ENCODE peak calls at places on chromosomes 1 and 21, in eight cellular contexts. Y is ELF-1; R is AG08395; V is SK-N-MC; H is 8988T; C is K562; G is stimulated activated naive CD4-positive, alpha-beta T cell; E is hepatocyte. D is an unnamed sample.

GRCh38 chr1:40978886-40979240 is 633 bp upstream of the CTPS1 start:
- DNase-seq in Y (no peak), C (no peak), G (no peak), E (no peak), R (no peak), V (no peak), H (no peak), D (no peak)

GRCh38 chr1:2999571-2999970 is 21.7 kb upstream of the ACTRT2 start:
- DNase-seq in G (no peak), R (no peak), C (no peak), H (no peak), Y (no peak), V (no peak), E (no peak), D (no peak)

GRCh38 chr1:226723640-226724532 is 15.2 kb downstream of the ITPKB start:
- DNase-seq in Y (peak), E (peak), C (peak), G (no peak), V (no peak), H (no peak), R (peak), D (peak)

GRCh38 chr1:189637041-189637440 is 840.6 kb downstream of the BRINP3 start:
- DNase-seq in R (no peak), E (no peak), Y (no peak), C (no peak), H (no peak), G (no peak), V (no peak), D (no peak)

GRCh38 chr1:172019971-172020370 is 178.7 kb downstream of the DNM3 start:
- DNase-seq in H (no peak), Y (no peak), V (no peak), C (no peak), R (no peak), G (no peak), E (no peak), D (no peak)

GRCh38 chr1:9844746-9845145 is 21.0 kb upstream of the CLSTN1 start:
- DNase-seq in Y (no peak), R (no peak), E (no peak), G (no peak), V (no peak), H (no peak), C (no peak), D (no peak)

GRCh38 chr1:84896279-84896678 is 3.3 kb upstream of the LPAR3 start:
- DNase-seq in R (no peak), H (no peak), E (no peak), Y (no peak), G (no peak), V (no peak), C (no peak), D (no peak)

GRCh38 chr1:96554364-96554763 is 167.2 kb upstream of the PTBP2 start:
- DNase-seq in Y (no peak), E (no peak), V (no peak), C (no peak), H (no peak), G (no peak), R (no peak), D (no peak)

GRCh38 chr1:228164561-228165371 is 838 bp upstream of the IBA57 start:
- DNase-seq in E (no peak), C (no peak), R (no peak), V (no peak), H (no peak), Y (no peak), G (no peak), D (no peak)

GRCh38 chr1:91529856-91530255 is 29.2 kb downstream of the CDC7 start:
- DNase-seq in V (no peak), H (no peak), C (no peak), G (no peak), E (no peak), Y (no peak), R (peak), D (no peak)

GRCh38 chr1:62800825-62801306 is 16.9 kb downstream of the ATG4C start:
- DNase-seq in E (no peak), C (no peak), H (no peak), V (peak), R (no peak), G (no peak), Y (no peak), D (no peak)

GRCh38 chr1:30095451-30096025 is 627.8 kb downstream of the MATN1 start:
- DNase-seq in Y (no peak), C (no peak), V (no peak), G (no peak), R (no peak), H (no peak), E (no peak), D (peak)

GRCh38 chr1:27405074-27405473 is 12.7 kb downstream of the GPR3 start:
- DNase-seq in H (no peak), C (no peak), E (no peak), R (peak), G (no peak), V (no peak), Y (peak), D (peak)

GRCh38 chr21:34595457-34595856 is 19.5 kb downstream of the RCAN1 start:
- DNase-seq in C (no peak), V (no peak), E (peak), R (no peak), G (no peak), Y (no peak), H (no peak), D (no peak)

GRCh38 chr1:232915212-232915611 is 35.2 kb upstream of the NTPCR start:
- DNase-seq in H (no peak), G (no peak), V (no peak), E (no peak), R (no peak), C (no peak), Y (no peak), D (no peak)

GRCh38 chr1:234495231-234495990 is 16.4 kb upstream of the TARBP1 start:
- DNase-seq in V (no peak), Y (peak), C (no peak), H (no peak), G (no peak), R (peak), E (peak), D (no peak)

GRCh38 chr1:83508485-83509151 is 490.3 kb downstream of the TTLL7 start:
- DNase-seq in V (peak), C (no peak), E (peak), R (peak), H (no peak), Y (peak), G (no peak), D (no peak)

GRCh38 chr1:248611883-248612282 is 14.4 kb upstream of the OR2T10 start:
- DNase-seq in H (no peak), V (no peak), Y (no peak), E (no peak), R (no peak), C (no peak), G (no peak), D (no peak)

GRCh38 chr1:2980849-2981248 is 40.4 kb upstream of the ACTRT2 start:
- DNase-seq in G (no peak), H (no peak), Y (no peak), V (no peak), R (no peak), E (no peak), C (no peak), D (no peak)

GRCh38 chr21:44528634-44528995 is 11.4 kb downstream of the KRTAP10-1 start:
- DNase-seq in E (no peak), G (no peak), V (no peak), R (no peak), H (no peak), C (no peak), Y (no peak), D (peak)

GRCh38 chr1:91575909-91576519 is 75.4 kb downstream of the CDC7 start:
- DNase-seq in V (no peak), C (no peak), G (no peak), E (no peak), H (no peak), Y (no peak), R (no peak), D (no peak)

GRCh38 chr21:33848252-33848953 is 67.2 kb downstream of the ATP5PO start:
- DNase-seq in Y (peak), V (no peak), E (no peak), H (no peak), C (no peak), G (no peak), R (no peak), D (no peak)

GRCh38 chr1:21174638-21175323 is 1.9 kb downstream of the EIF4G3 start:
- DNase-seq in E (no peak), C (no peak), G (no peak), H (no peak), Y (no peak), R (peak), V (no peak), D (no peak)

GRCh38 chr1:53410100-53410541 is 49.1 kb upstream of the DMRTB1 start:
- DNase-seq in E (no peak), V (no peak), C (no peak), H (no peak), R (no peak), G (no peak), Y (peak), D (peak)

GRCh38 chr1:85278853-85279314 is 2.5 kb upstream of the BCL10 start:
- DNase-seq in E (peak), R (peak), G (no peak), H (no peak), Y (no peak), C (peak), V (no peak), D (no peak)

GRCh38 chr1:32592953-32593352 is 53.7 kb downstream of the ZBTB8A start:
- DNase-seq in C (no peak), E (no peak), H (no peak), Y (no peak), V (no peak), G (no peak), R (peak), D (no peak)

GRCh38 chr1:159913451-159914192 is 11.7 kb downstream of the TAGLN2 start:
- DNase-seq in R (no peak), E (no peak), H (no peak), Y (peak), G (no peak), C (no peak), V (no peak), D (no peak)

GRCh38 chr1:21783679-21784603 is 992 bp upstream of the USP48 start:
- DNase-seq in R (no peak), E (peak), C (peak), G (no peak), V (peak), H (no peak), Y (no peak), D (peak)

GRCh38 chr1:153557877-153558276 is 7.8 kb downstream of the S100A2 start:
- DNase-seq in R (no peak), E (no peak), V (no peak), H (no peak), G (no peak), Y (no peak), C (no peak), D (no peak)

D was measured in H7.